ENCODE peak calls at places on chromosomes 5 and 9, in five cellular contexts. K is CD4-positive, alpha-beta T cell; W is lung; E is AG09309; G is cardiac fibroblast. F is an unnamed sample.

GRCh38 chr5:138273834-138274188 is 610 bp downstream of the GFRA3 start:
- DNase-seq in K (no peak), W (no peak), E (no peak), G (no peak), F (no peak)

GRCh38 chr5:56816546-56817081 is 1.3 kb downstream of the MAP3K1 start:
- DNase-seq in G (peak), E (no peak), K (peak), W (peak), F (peak)

GRCh38 chr9:14887149-14887548 is 23.1 kb downstream of the FREM1 start:
- DNase-seq in K (no peak), G (no peak), W (no peak), E (no peak), F (no peak)

GRCh38 chr5:57698785-57699184 is 216.2 kb upstream of the ACTBL2 start:
- DNase-seq in G (no peak), W (peak), E (no peak), K (no peak), F (peak)

GRCh38 chr5:157137691-157138090 is 5.0 kb downstream of the MED7 start:
- DNase-seq in W (no peak), G (no peak), K (no peak), E (no peak), F (peak)

GRCh38 chr9:114538241-114538640 is 33.0 kb upstream of the WHRN start:
- DNase-seq in K (peak), W (no peak), E (no peak), G (no peak), F (peak)

GRCh38 chr9:121942866-121943265 is 150.2 kb downstream of the TTLL11 start:
- DNase-seq in E (no peak), G (no peak), K (no peak), W (no peak), F (no peak)

GRCh38 chr9:113026200-113026599 is 14.2 kb upstream of the ZNF883 start:
- DNase-seq in E (no peak), W (no peak), G (no peak), K (no peak), F (peak)

GRCh38 chr5:122129332-122129731 is at the start of gene ZNF474:
- DNase-seq in W (no peak), K (no peak), G (peak), E (peak), F (peak)

GRCh38 chr5:173673295-173674170 is 57.1 kb upstream of the BOD1 start:
- DNase-seq in G (no peak), W (no peak), K (no peak), E (no peak), F (no peak)

GRCh38 chr9:92097997-92098482 is 17.2 kb downstream of the SPTLC1 start:
- DNase-seq in E (no peak), W (peak), G (peak), K (no peak), F (peak)

GRCh38 chr5:584846-585245 is 27.3 kb upstream of the CEP72 start:
- DNase-seq in W (no peak), G (no peak), E (no peak), K (no peak), F (no peak)

GRCh38 chr5:133460172-133460758 is 152.1 kb downstream of the FSTL4 start:
- DNase-seq in K (no peak), G (peak), E (no peak), W (no peak), F (peak)

GRCh38 chr9:131254107-131254491 is 22.2 kb downstream of the FAM78A start:
- DNase-seq in W (no peak), E (no peak), K (peak), G (no peak), F (no peak)

GRCh38 chr5:111261610-111262009 is 37.4 kb downstream of the CAMK4 start:
- DNase-seq in K (no peak), G (no peak), W (no peak), E (no peak), F (peak)

GRCh38 chr5:136501133-136501532 is 135.8 kb upstream of the TRPC7 start:
- DNase-seq in K (no peak), G (no peak), W (no peak), E (no peak), F (no peak)

GRCh38 chr5:1090538-1090937 is 21.3 kb downstream of the SLC12A7 start:
- DNase-seq in K (no peak), W (no peak), G (peak), E (no peak), F (no peak)

GRCh38 chr5:24188196-24188595 is 456.6 kb downstream of the CDH10 start:
- DNase-seq in G (no peak), E (no peak), K (no peak), W (no peak), F (no peak)

GRCh38 chr9:111645806-111646205 is 14.7 kb downstream of the DNAJC25 start:
- DNase-seq in E (no peak), W (no peak), G (no peak), K (no peak), F (peak)

GRCh38 chr5:35852084-35852734 is 4.5 kb upstream of the IL7R start:
- DNase-seq in G (no peak), E (no peak), K (no peak), W (no peak), F (peak)

GRCh38 chr9:83219154-83219923 is 156.4 kb upstream of the RASEF start:
- DNase-seq in E (no peak), W (peak), G (peak), K (no peak), F (peak)

GRCh38 chr5:50564558-50564957 is 101.9 kb upstream of the PARP8 start:
- DNase-seq in E (no peak), W (no peak), K (no peak), G (no peak), F (no peak)

GRCh38 chr9:74379718-74380117 is 117.4 kb upstream of the RORB start:
- DNase-seq in W (no peak), K (no peak), E (no peak), G (no peak), F (peak)

GRCh38 chr9:21964925-21965385 is 29.2 kb downstream of the CDKN2A start:
- DNase-seq in G (peak), E (no peak), K (no peak), W (peak), F (no peak)

GRCh38 chr9:114737118-114737517 is 55.1 kb upstream of the TEX48 start:
- DNase-seq in W (no peak), G (no peak), E (no peak), K (no peak), F (no peak)

GRCh38 chr5:94031631-94032030 is 290.2 kb upstream of the POU5F2 start:
- DNase-seq in K (no peak), G (peak), W (peak), E (peak), F (peak)

GRCh38 chr9:21782207-21782606 is 20.2 kb upstream of the MTAP start:
- DNase-seq in E (no peak), G (no peak), K (no peak), W (no peak), F (no peak)

GRCh38 chr5:54171645-54172384 is 138.6 kb downstream of the ARL15 start:
- DNase-seq in G (no peak), K (no peak), E (no peak), W (no peak), F (peak)

GRCh38 chr5:40260351-40260750 is 419.4 kb upstream of the PTGER4 start:
- DNase-seq in G (peak), W (no peak), K (no peak), E (no peak), F (no peak)

GRCh38 chr5:179378441-179379271 is 33.4 kb upstream of the ADAMTS2 start:
- DNase-seq in G (peak), W (no peak), E (peak), K (no peak), F (no peak)

GRCh38 chr5:32195265-32195664 is 21.1 kb upstream of the GOLPH3 start:
- DNase-seq in E (no peak), K (no peak), G (no peak), W (no peak), F (no peak)

GRCh38 chr9:21813575-21814473 is 11.4 kb downstream of the MTAP start:
- DNase-seq in E (peak), K (peak), G (peak), W (peak), F (no peak)

GRCh38 chr5:57167201-57167600 is 6.7 kb upstream of the GPBP1 start:
- DNase-seq in K (no peak), G (no peak), E (no peak), W (no peak), F (no peak)

GRCh38 chr5:141001854-141002666 is 35.8 kb downstream of the PCDHAC2 start:
- DNase-seq in E (no peak), G (no peak), W (peak), K (no peak), F (peak)

GRCh38 chr9:3205421-3206095 is 320.2 kb downstream of the RFX3 start:
- DNase-seq in W (no peak), K (no peak), E (no peak), G (no peak), F (no peak)

GRCh38 chr5:115579747-115580173 is 22.5 kb downstream of the TICAM2 start:
- DNase-seq in E (no peak), W (no peak), K (no peak), G (no peak), F (peak)

GRCh38 chr9:83431470-83432060 is 106.6 kb downstream of the FRMD3 start:
- DNase-seq in K (no peak), E (no peak), G (no peak), W (peak), F (no peak)

GRCh38 chr9:120366646-120367019 is 213.3 kb downstream of the CDK5RAP2 start:
- DNase-seq in W (peak), E (peak), K (no peak), G (peak), F (peak)

GRCh38 chr9:13432914-13433313 is 153.4 kb upstream of the MPDZ start:
- DNase-seq in K (no peak), E (no peak), G (peak), W (no peak), F (peak)

GRCh38 chr9:134346151-134346550 is 19.9 kb downstream of the RXRA start:
- DNase-seq in E (no peak), W (no peak), G (no peak), K (no peak), F (no peak)

GRCh38 chr9:134349941-134350340 is 23.7 kb downstream of the RXRA start:
- DNase-seq in G (no peak), E (no peak), W (no peak), K (no peak), F (no peak)

GRCh38 chr9:134348404-134349155 is 22.3 kb downstream of the RXRA start:
- DNase-seq in G (no peak), W (no peak), E (no peak), K (no peak), F (no peak)

GRCh38 chr9:134346840-134347239 is 20.6 kb downstream of the RXRA start:
- DNase-seq in K (no peak), G (no peak), E (no peak), W (no peak), F (no peak)

DNA sequence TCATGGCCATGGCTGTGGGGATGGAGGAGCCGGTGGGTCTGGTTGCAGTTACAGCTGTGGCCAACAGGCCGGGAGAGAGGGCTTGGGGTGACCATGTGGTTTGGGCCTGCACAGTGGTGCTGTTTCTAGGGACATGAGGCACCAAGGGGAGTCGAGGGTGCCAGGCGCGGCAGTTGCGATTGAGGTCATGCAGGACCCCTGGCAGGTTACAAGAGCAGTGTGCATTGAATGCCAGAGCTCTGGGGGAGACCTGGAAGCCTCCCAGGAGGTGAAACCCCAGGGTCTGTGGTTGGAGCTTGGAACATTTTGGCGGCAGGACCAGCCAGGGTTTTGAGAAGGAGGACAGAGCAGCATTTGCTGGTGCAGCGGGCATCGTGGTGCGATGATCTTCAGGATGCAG is 21.7 kb downstream of the RXRA start:
- DNase-seq in G (no peak), E (no peak), K (no peak), W (no peak), F (no peak)
- TF ChIP-seq CTCF in G (no peak), E (no peak), K (no peak), W (no peak), F (no peak)

DNA sequence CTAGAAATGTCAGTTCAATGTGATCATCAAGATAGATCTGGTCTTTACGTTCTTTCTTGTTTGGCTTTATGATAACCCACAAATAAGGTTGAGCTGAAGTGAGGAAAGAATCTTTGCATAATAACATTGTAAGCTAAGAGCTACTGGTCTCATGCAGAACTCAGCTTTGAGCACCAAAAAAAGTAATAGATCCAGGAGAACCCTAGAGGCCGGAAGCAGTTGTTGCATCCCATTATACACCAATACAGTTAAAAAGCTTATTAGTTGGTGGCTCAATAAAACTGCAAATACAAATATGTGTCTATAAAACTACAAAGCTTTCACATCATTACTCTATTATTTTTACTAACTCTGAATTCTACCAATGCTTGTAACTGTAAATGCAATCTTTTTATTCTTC is 85.5 kb upstream of the NUDT12 start:
- DNase-seq in G (no peak), K (no peak), W (no peak), E (no peak), F (no peak)
- TF ChIP-seq CTCF in G (peak), K (no peak), W (no peak), E (no peak), F (no peak)

GRCh38 chr5:132134384-132134783 is 60.8 kb downstream of the CSF2 start:
- DNase-seq in K (no peak), E (no peak), G (peak), W (no peak), F (peak)
- TF ChIP-seq CTCF in K (peak), E (peak), G (peak), W (no peak), F (peak)

GRCh38 chr5:139295692-139296091 is 2.2 kb downstream of the MATR3 start:
- DNase-seq in E (no peak), G (peak), K (no peak), W (no peak), F (no peak)

GRCh38 chr5:139293504-139294371 is at the start of gene MATR3:
- DNase-seq in E (peak), W (peak), G (peak), K (peak), F (peak)

GRCh38 chr5:139296198-139296597 is 2.7 kb downstream of the MATR3 start:
- DNase-seq in K (no peak), E (no peak), W (no peak), G (no peak), F (no peak)

GRCh38 chr5:139293199-139293503 is 389 bp upstream of the MATR3 start:
- DNase-seq in K (no peak), E (no peak), W (no peak), G (no peak), F (no peak)

GRCh38 chr5:139294372-139295165 is 1.0 kb downstream of the MATR3 start:
- DNase-seq in K (peak), E (no peak), W (peak), G (peak), F (peak)
- TF ChIP-seq CTCF in K (no peak), E (peak), W (no peak), G (peak), F (no peak)

GRCh38 chr5:77280036-77280435 is 69.6 kb downstream of the PDE8B start:
- DNase-seq in E (no peak), K (no peak), W (no peak), G (no peak), F (no peak)

GRCh38 chr5:77281969-77282336 is 71.5 kb downstream of the PDE8B start:
- DNase-seq in E (no peak), G (no peak), W (no peak), K (no peak), F (no peak)

GRCh38 chr5:77285442-77285841 is 75.0 kb downstream of the PDE8B start:
- DNase-seq in E (no peak), G (no peak), K (no peak), W (no peak), F (no peak)

GRCh38 chr5:77277764-77278163 is 67.3 kb downstream of the PDE8B start:
- DNase-seq in G (no peak), K (no peak), E (no peak), W (no peak), F (no peak)

DNA sequence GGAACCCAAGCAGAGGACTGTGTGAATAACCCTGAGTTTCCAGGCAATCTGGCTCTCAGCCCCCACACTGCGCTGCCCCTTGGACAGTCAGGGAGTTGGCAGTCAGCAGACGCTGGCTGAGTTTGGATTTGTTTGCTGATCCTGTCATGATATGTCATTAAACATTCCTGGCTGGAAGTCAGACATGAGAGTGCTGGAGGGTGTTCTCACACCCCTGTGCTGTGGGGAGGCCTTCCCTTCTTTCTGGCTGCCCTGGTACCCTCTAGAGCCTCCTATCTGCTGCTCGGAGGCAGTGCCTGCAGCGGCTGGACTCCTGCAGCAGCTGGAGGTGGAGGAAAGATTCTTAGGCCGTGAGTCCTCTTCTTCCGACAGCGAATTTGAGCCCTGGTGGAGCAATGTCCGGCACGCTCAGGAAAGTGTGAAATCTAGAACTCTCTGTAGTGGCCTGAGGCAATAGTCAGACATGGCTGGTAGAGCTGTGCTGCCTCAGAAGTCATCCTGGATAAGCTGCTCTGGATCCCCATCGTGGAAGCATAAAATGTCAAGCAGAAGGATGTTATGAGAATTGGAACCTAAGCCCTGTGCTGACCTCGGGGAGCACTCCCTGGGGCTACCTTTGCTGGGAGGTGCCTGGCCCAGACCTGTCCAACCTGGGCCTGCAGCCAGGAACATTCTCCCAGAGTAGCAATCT is 72.0 kb downstream of the PDE8B start:
- DNase-seq in K (no peak), E (peak), W (no peak), G (peak), F (peak)
- TF ChIP-seq CTCF in K (no peak), E (peak), W (no peak), G (no peak), F (peak)

F was measured in MCF 10A.